ENCODE peak calls at places on chromosomes 13 and 19, in five cellular contexts. One of them, this sample, is unnamed.

GRCh38 chr13:92590503-92590908 is 636.1 kb upstream of the GPC6 start:
- DNase-seq in HCT116: no peak
- DNase-seq in HepG2: no peak
- DNase-seq in K562: no peak
- DNase-seq in GM12878: no peak
- DNase-seq in this sample: no peak

GRCh38 chr19:4061683-4062575 is 4.8 kb downstream of the ZBTB7A start:
- DNase-seq in HCT116: no peak
- DNase-seq in HepG2: no peak
- DNase-seq in K562: no peak
- DNase-seq in GM12878: no peak
- DNase-seq in this sample: no peak

GRCh38 chr13:20127263-20127562 is 33.6 kb downstream of the GJA3 start:
- DNase-seq in HCT116: no peak
- DNase-seq in HepG2: peak
- DNase-seq in K562: no peak
- DNase-seq in GM12878: no peak
- DNase-seq in this sample: no peak

GRCh38 chr13:113776231-113777125 is 17.5 kb downstream of the TMEM255B start:
- DNase-seq in HCT116: no peak
- DNase-seq in HepG2: no peak
- DNase-seq in K562: no peak
- DNase-seq in GM12878: no peak
- DNase-seq in this sample: no peak

GRCh38 chr13:78238911-78239310 is 320.3 kb upstream of the EDNRB start:
- DNase-seq in HCT116: no peak
- DNase-seq in HepG2: no peak
- DNase-seq in K562: no peak
- DNase-seq in GM12878: no peak
- DNase-seq in this sample: no peak

GRCh38 chr13:95704510-95704909 is 27.6 kb downstream of the DNAJC3 start:
- DNase-seq in HCT116: no peak
- DNase-seq in HepG2: no peak
- DNase-seq in K562: peak
- DNase-seq in GM12878: no peak
- DNase-seq in this sample: no peak

GRCh38 chr19:27974082-27974513 is 1238.9 kb downstream of the UQCRFS1 start:
- DNase-seq in HCT116: no peak
- DNase-seq in HepG2: peak
- DNase-seq in K562: peak
- DNase-seq in GM12878: peak
- DNase-seq in this sample: no peak

GRCh38 chr19:15021286-15022007 is 27.8 kb upstream of the CASP14 start:
- DNase-seq in HCT116: no peak
- DNase-seq in HepG2: no peak
- DNase-seq in K562: no peak
- DNase-seq in GM12878: no peak
- DNase-seq in this sample: no peak

GRCh38 chr19:49595819-49596404 is 4.9 kb downstream of the PRR12 start:
- DNase-seq in HCT116: no peak
- DNase-seq in HepG2: no peak
- DNase-seq in K562: no peak
- DNase-seq in GM12878: no peak
- DNase-seq in this sample: no peak

GRCh38 chr13:92158335-92158734 is 759.9 kb downstream of the GPC5 start:
- DNase-seq in HCT116: no peak
- DNase-seq in HepG2: no peak
- DNase-seq in K562: no peak
- DNase-seq in GM12878: no peak
- DNase-seq in this sample: no peak

GRCh38 chr19:57637379-57637778 is 4.4 kb downstream of the ZNF211 start:
- DNase-seq in HCT116: no peak
- DNase-seq in HepG2: no peak
- DNase-seq in K562: no peak
- DNase-seq in GM12878: no peak
- DNase-seq in this sample: no peak

GRCh38 chr19:3818479-3818878 is 32.3 kb upstream of the MATK start:
- DNase-seq in HCT116: no peak
- DNase-seq in HepG2: no peak
- DNase-seq in K562: no peak
- DNase-seq in GM12878: no peak
- DNase-seq in this sample: no peak

GRCh38 chr19:55601127-55601526 is 1.0 kb downstream of the ZNF524 start:
- DNase-seq in HCT116: no peak
- DNase-seq in HepG2: no peak
- DNase-seq in K562: no peak
- DNase-seq in GM12878: no peak
- DNase-seq in this sample: no peak

GRCh38 chr13:93956416-93956815 is 523.1 kb downstream of the DCT start:
- DNase-seq in HCT116: no peak
- DNase-seq in HepG2: no peak
- DNase-seq in K562: no peak
- DNase-seq in GM12878: no peak
- DNase-seq in this sample: no peak

GRCh38 chr19:45558399-45558878 is 26.2 kb downstream of the OPA3 start:
- DNase-seq in HCT116: peak
- DNase-seq in HepG2: peak
- DNase-seq in K562: peak
- DNase-seq in GM12878: no peak
- DNase-seq in this sample: peak

GRCh38 chr13:90591260-90591926 is 756.1 kb upstream of the MIR17HG start:
- DNase-seq in HCT116: no peak
- DNase-seq in HepG2: no peak
- DNase-seq in K562: no peak
- DNase-seq in GM12878: no peak
- DNase-seq in this sample: no peak

GRCh38 chr19:6720369-6721112 is at the start of gene C3:
- DNase-seq in HCT116: no peak
- DNase-seq in HepG2: peak
- DNase-seq in K562: peak
- DNase-seq in GM12878: no peak
- DNase-seq in this sample: no peak
- TF ChIP-seq ZNF274 in HCT116: no peak
- TF ChIP-seq ZNF274 in HepG2: peak
- TF ChIP-seq ZNF274 in K562: no peak
- TF ChIP-seq ZNF274 in GM12878: no peak
- TF ChIP-seq ZNF274 in this sample: no peak

GRCh38 chr19:38648789-38649304 is 1.4 kb downstream of the ACTN4 start:
- DNase-seq in HCT116: no peak
- DNase-seq in HepG2: no peak
- DNase-seq in K562: no peak
- DNase-seq in GM12878: no peak
- DNase-seq in this sample: no peak

GRCh38 chr19:38649305-38650179 is 2.1 kb downstream of the ACTN4 start:
- DNase-seq in HCT116: no peak
- DNase-seq in HepG2: peak
- DNase-seq in K562: no peak
- DNase-seq in GM12878: no peak
- DNase-seq in this sample: no peak

GRCh38 chr19:38647368-38647965 is at the start of gene ACTN4:
- DNase-seq in HCT116: peak
- DNase-seq in HepG2: peak
- DNase-seq in K562: peak
- DNase-seq in GM12878: peak
- DNase-seq in this sample: peak

GRCh38 chr19:38650180-38650775 is 2.8 kb downstream of the ACTN4 start:
- DNase-seq in HCT116: no peak
- DNase-seq in HepG2: no peak
- DNase-seq in K562: peak
- DNase-seq in GM12878: no peak
- DNase-seq in this sample: no peak

DNA sequence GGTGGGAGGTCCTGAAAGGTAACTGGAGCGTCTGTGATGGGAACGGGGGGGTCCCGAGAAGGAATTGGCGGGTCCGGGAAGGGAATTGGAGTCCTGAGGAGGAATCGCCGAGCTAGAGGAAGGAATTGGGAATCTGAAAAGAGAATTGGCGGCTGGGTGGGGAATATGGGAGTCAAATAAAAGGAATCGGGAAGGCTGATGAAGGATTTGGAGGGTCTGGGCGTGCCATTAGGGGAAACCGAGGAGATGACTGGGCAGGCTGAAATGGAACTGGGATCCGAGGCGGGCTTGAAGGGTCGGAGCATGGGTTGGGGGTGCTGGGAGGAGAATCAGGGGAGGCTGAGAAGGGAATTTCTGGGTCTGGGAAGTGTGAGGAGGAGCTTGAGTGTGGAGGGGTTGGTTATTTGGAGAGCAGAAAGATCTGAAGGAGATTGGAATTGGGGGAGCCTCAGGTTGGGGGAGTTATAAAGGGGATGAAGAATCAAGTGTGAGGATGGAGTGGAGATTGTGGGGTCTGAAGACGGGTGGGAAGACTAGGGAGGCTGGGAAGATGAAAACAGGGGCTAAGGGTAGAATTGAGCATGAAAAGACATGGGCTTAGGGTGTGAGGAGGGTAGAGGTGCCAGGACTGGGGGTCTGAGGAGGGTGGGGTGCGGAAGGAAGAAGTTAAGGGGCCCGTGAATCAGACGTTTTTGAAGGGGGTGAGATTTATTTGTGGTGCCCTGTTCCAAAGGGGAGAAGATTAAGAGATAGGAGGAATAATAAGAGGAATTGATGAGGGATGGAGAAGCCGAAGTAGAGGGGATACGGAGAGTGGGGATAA is 728 bp downstream of the ACTN4 start:
- DNase-seq in HCT116: no peak
- DNase-seq in HepG2: no peak
- DNase-seq in K562: no peak
- DNase-seq in GM12878: no peak
- DNase-seq in this sample: no peak
- TF ChIP-seq ZNF274 in HCT116: no peak
- TF ChIP-seq ZNF274 in HepG2: no peak
- TF ChIP-seq ZNF274 in K562: no peak
- TF ChIP-seq ZNF274 in GM12878: no peak
- TF ChIP-seq ZNF274 in this sample: no peak

GRCh38 chr13:102628559-102628958 is 31.8 kb downstream of the TPP2 start:
- DNase-seq in HCT116: no peak
- DNase-seq in HepG2: no peak
- DNase-seq in K562: no peak
- DNase-seq in GM12878: no peak
- DNase-seq in this sample: no peak
- TF ChIP-seq ZNF274 in HCT116: no peak
- TF ChIP-seq ZNF274 in HepG2: no peak
- TF ChIP-seq ZNF274 in K562: no peak
- TF ChIP-seq ZNF274 in GM12878: no peak
- TF ChIP-seq ZNF274 in this sample: no peak

GRCh38 chr13:106143930-106144709 is 391.3 kb downstream of the EFNB2 start:
- DNase-seq in HCT116: peak
- DNase-seq in HepG2: no peak
- DNase-seq in K562: no peak
- DNase-seq in GM12878: no peak
- DNase-seq in this sample: no peak
- TF ChIP-seq ZNF274 in HCT116: no peak
- TF ChIP-seq ZNF274 in HepG2: no peak
- TF ChIP-seq ZNF274 in K562: no peak
- TF ChIP-seq ZNF274 in GM12878: no peak
- TF ChIP-seq ZNF274 in this sample: no peak

DNA sequence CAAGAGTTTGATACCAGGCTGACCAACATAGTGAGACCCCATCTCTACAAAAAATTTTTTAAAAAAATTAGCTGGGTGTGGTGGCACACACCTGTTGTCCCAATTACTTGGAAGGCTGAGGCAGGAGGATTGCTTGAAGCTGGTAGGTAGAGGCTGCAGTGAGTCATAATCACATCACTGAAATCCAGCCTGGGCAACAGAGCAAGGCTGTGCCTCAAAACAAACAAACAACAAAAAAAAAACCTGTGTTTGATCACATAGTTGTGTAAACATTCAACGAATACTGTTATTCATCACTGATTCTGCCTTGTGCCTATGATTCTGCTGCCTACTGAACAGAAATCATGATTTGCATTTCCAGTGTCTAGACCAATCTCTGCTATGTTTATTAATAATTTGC is 134.0 kb downstream of the TBC1D4 start:
- DNase-seq in HCT116: no peak
- DNase-seq in HepG2: no peak
- DNase-seq in K562: no peak
- DNase-seq in GM12878: no peak
- DNase-seq in this sample: no peak
- TF ChIP-seq ZNF274 in HCT116: no peak
- TF ChIP-seq ZNF274 in HepG2: no peak
- TF ChIP-seq ZNF274 in K562: no peak
- TF ChIP-seq ZNF274 in GM12878: no peak
- TF ChIP-seq ZNF274 in this sample: no peak

DNA sequence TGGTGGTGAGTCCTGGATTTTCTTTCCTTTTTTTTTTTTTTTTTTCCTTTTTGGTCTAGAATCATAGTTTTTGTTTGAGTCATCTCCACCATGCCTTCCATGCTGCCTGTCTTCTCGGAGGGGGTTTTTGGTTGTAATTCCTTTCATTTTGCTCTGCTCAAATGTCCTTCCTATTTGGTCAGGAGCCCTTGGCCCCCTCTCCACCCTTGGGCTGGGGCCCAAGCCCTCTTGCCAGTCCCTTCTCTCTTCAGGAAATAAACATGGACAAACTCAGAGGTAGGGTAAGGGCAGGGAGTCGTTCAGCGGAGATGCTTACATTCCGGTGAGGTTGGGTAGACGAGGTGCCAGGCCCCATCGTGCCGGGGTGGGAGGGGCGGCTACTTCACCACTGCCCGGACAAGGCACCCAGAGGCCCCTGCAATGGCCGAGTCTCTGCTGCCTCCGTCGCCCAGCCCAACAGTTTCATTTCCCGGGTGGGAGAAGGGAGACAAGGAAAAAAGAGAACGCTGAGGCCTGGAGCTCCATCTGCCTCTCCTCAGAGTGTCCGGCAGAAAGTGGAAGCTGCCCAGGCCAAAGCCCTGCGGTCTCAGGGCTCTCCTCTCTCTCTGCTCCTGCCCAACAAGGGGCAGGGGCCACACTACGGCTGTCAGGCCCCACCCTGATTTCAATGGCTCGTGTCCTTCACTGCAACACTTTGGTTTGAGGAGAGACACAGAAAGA is 12.7 kb downstream of the ZNF574 start:
- DNase-seq in HCT116: no peak
- DNase-seq in HepG2: no peak
- DNase-seq in K562: no peak
- DNase-seq in GM12878: no peak
- DNase-seq in this sample: no peak
- TF ChIP-seq ZNF274 in HCT116: no peak
- TF ChIP-seq ZNF274 in HepG2: no peak
- TF ChIP-seq ZNF274 in K562: no peak
- TF ChIP-seq ZNF274 in GM12878: no peak
- TF ChIP-seq ZNF274 in this sample: no peak